ENCODE peak calls at places on chromosome 1, in ten cellular contexts. One of them, this sample, is unnamed.

GRCh38 chr1:230858918-230859819 is 9.2 kb downstream of the C1orf198 start:
- DNase-seq in endothelial cell of umbilical vein: no peak
- DNase-seq in esophagus muscularis mucosa: no peak
- DNase-seq in breast epithelium: no peak
- DNase-seq in suprapubic skin: no peak
- DNase-seq in transverse colon: no peak
- DNase-seq in HCT116: no peak
- DNase-seq in K562: no peak
- DNase-seq in prostate gland: no peak
- DNase-seq in GM12878: no peak
- DNase-seq in this sample: no peak

GRCh38 chr1:180988221-180988826 is 34.3 kb downstream of the STX6 start:
- DNase-seq in endothelial cell of umbilical vein: peak
- DNase-seq in esophagus muscularis mucosa: peak
- DNase-seq in breast epithelium: no peak
- DNase-seq in suprapubic skin: no peak
- DNase-seq in transverse colon: no peak
- DNase-seq in HCT116: no peak
- DNase-seq in K562: peak
- DNase-seq in prostate gland: no peak
- DNase-seq in GM12878: no peak
- DNase-seq in this sample: no peak

GRCh38 chr1:12150456-12151200 is 16.2 kb upstream of the TNFRSF1B start:
- DNase-seq in endothelial cell of umbilical vein: no peak
- DNase-seq in esophagus muscularis mucosa: no peak
- DNase-seq in breast epithelium: no peak
- DNase-seq in suprapubic skin: no peak
- DNase-seq in transverse colon: no peak
- DNase-seq in HCT116: no peak
- DNase-seq in K562: no peak
- DNase-seq in prostate gland: no peak
- DNase-seq in GM12878: no peak
- DNase-seq in this sample: no peak

GRCh38 chr1:114319480-114319879 is 165.8 kb upstream of the SYT6 start:
- DNase-seq in endothelial cell of umbilical vein: no peak
- DNase-seq in esophagus muscularis mucosa: no peak
- DNase-seq in breast epithelium: no peak
- DNase-seq in suprapubic skin: no peak
- DNase-seq in transverse colon: no peak
- DNase-seq in HCT116: no peak
- DNase-seq in K562: no peak
- DNase-seq in prostate gland: no peak
- DNase-seq in GM12878: no peak
- DNase-seq in this sample: no peak

GRCh38 chr1:93841771-93842170 is 37.2 kb downstream of the DNTTIP2 start:
- DNase-seq in endothelial cell of umbilical vein: no peak
- DNase-seq in esophagus muscularis mucosa: peak
- DNase-seq in breast epithelium: no peak
- DNase-seq in suprapubic skin: no peak
- DNase-seq in transverse colon: no peak
- DNase-seq in HCT116: no peak
- DNase-seq in K562: no peak
- DNase-seq in prostate gland: no peak
- DNase-seq in GM12878: no peak
- DNase-seq in this sample: no peak

GRCh38 chr1:247365023-247365422 is 33.4 kb upstream of the ZNF496 start:
- DNase-seq in endothelial cell of umbilical vein: no peak
- DNase-seq in esophagus muscularis mucosa: no peak
- DNase-seq in breast epithelium: no peak
- DNase-seq in suprapubic skin: no peak
- DNase-seq in transverse colon: no peak
- DNase-seq in HCT116: no peak
- DNase-seq in K562: no peak
- DNase-seq in prostate gland: no peak
- DNase-seq in GM12878: no peak
- DNase-seq in this sample: no peak

GRCh38 chr1:221919743-221920142 is 177.9 kb upstream of the DUSP10 start:
- DNase-seq in endothelial cell of umbilical vein: no peak
- DNase-seq in esophagus muscularis mucosa: no peak
- DNase-seq in breast epithelium: no peak
- DNase-seq in suprapubic skin: no peak
- DNase-seq in transverse colon: no peak
- DNase-seq in HCT116: no peak
- DNase-seq in K562: no peak
- DNase-seq in prostate gland: no peak
- DNase-seq in GM12878: no peak
- DNase-seq in this sample: no peak

GRCh38 chr1:198620951-198621824 is 17.7 kb upstream of the PTPRC start:
- DNase-seq in endothelial cell of umbilical vein: no peak
- DNase-seq in esophagus muscularis mucosa: no peak
- DNase-seq in breast epithelium: no peak
- DNase-seq in suprapubic skin: no peak
- DNase-seq in transverse colon: peak
- DNase-seq in HCT116: no peak
- DNase-seq in K562: no peak
- DNase-seq in prostate gland: no peak
- DNase-seq in GM12878: peak
- DNase-seq in this sample: no peak

GRCh38 chr1:109850194-109850593 is 60.5 kb upstream of the CSF1 start:
- DNase-seq in endothelial cell of umbilical vein: no peak
- DNase-seq in esophagus muscularis mucosa: no peak
- DNase-seq in breast epithelium: no peak
- DNase-seq in suprapubic skin: no peak
- DNase-seq in transverse colon: no peak
- DNase-seq in HCT116: no peak
- DNase-seq in K562: no peak
- DNase-seq in prostate gland: no peak
- DNase-seq in GM12878: no peak
- DNase-seq in this sample: no peak

GRCh38 chr1:51612349-51612982 is 4.4 kb upstream of the OSBPL9 start:
- DNase-seq in endothelial cell of umbilical vein: no peak
- DNase-seq in esophagus muscularis mucosa: no peak
- DNase-seq in breast epithelium: no peak
- DNase-seq in suprapubic skin: no peak
- DNase-seq in transverse colon: no peak
- DNase-seq in HCT116: no peak
- DNase-seq in K562: no peak
- DNase-seq in prostate gland: no peak
- DNase-seq in GM12878: no peak
- DNase-seq in this sample: no peak

GRCh38 chr1:3889952-3890351 is 10.1 kb downstream of the C1orf174 start:
- DNase-seq in endothelial cell of umbilical vein: no peak
- DNase-seq in esophagus muscularis mucosa: no peak
- DNase-seq in breast epithelium: no peak
- DNase-seq in suprapubic skin: no peak
- DNase-seq in transverse colon: no peak
- DNase-seq in HCT116: no peak
- DNase-seq in K562: no peak
- DNase-seq in prostate gland: no peak
- DNase-seq in GM12878: no peak
- DNase-seq in this sample: no peak

GRCh38 chr1:82227286-82227685 is 426.6 kb downstream of the ADGRL2 start:
- DNase-seq in endothelial cell of umbilical vein: peak
- DNase-seq in esophagus muscularis mucosa: no peak
- DNase-seq in breast epithelium: no peak
- DNase-seq in suprapubic skin: no peak
- DNase-seq in transverse colon: no peak
- DNase-seq in HCT116: no peak
- DNase-seq in K562: no peak
- DNase-seq in prostate gland: no peak
- DNase-seq in GM12878: no peak
- DNase-seq in this sample: no peak

GRCh38 chr1:207202480-207202879 is 98.4 kb downstream of the C4BPA start:
- DNase-seq in endothelial cell of umbilical vein: no peak
- DNase-seq in esophagus muscularis mucosa: no peak
- DNase-seq in breast epithelium: no peak
- DNase-seq in suprapubic skin: no peak
- DNase-seq in transverse colon: no peak
- DNase-seq in HCT116: no peak
- DNase-seq in K562: peak
- DNase-seq in prostate gland: no peak
- DNase-seq in GM12878: no peak
- DNase-seq in this sample: no peak

GRCh38 chr1:9181176-9181906 is 52.4 kb upstream of the GPR157 start:
- DNase-seq in endothelial cell of umbilical vein: peak
- DNase-seq in esophagus muscularis mucosa: no peak
- DNase-seq in breast epithelium: peak
- DNase-seq in suprapubic skin: no peak
- DNase-seq in transverse colon: peak
- DNase-seq in HCT116: peak
- DNase-seq in K562: peak
- DNase-seq in prostate gland: no peak
- DNase-seq in GM12878: peak
- DNase-seq in this sample: peak

GRCh38 chr1:244755673-244756072 is 79.8 kb upstream of the COX20 start:
- DNase-seq in endothelial cell of umbilical vein: no peak
- DNase-seq in esophagus muscularis mucosa: no peak
- DNase-seq in breast epithelium: no peak
- DNase-seq in suprapubic skin: no peak
- DNase-seq in transverse colon: no peak
- DNase-seq in HCT116: no peak
- DNase-seq in K562: no peak
- DNase-seq in prostate gland: no peak
- DNase-seq in GM12878: no peak
- DNase-seq in this sample: no peak

GRCh38 chr1:160282807-160283206 is 2.1 kb downstream of the PEX19 start:
- DNase-seq in endothelial cell of umbilical vein: no peak
- DNase-seq in esophagus muscularis mucosa: no peak
- DNase-seq in breast epithelium: no peak
- DNase-seq in suprapubic skin: no peak
- DNase-seq in transverse colon: no peak
- DNase-seq in HCT116: no peak
- DNase-seq in K562: no peak
- DNase-seq in prostate gland: no peak
- DNase-seq in GM12878: no peak
- DNase-seq in this sample: no peak

GRCh38 chr1:160284220-160284781 is 632 bp downstream of the PEX19 start:
- DNase-seq in endothelial cell of umbilical vein: peak
- DNase-seq in esophagus muscularis mucosa: no peak
- DNase-seq in breast epithelium: no peak
- DNase-seq in suprapubic skin: no peak
- DNase-seq in transverse colon: peak
- DNase-seq in HCT116: no peak
- DNase-seq in K562: peak
- DNase-seq in prostate gland: no peak
- DNase-seq in GM12878: no peak
- DNase-seq in this sample: peak

GRCh38 chr1:160285506-160285905 is 573 bp upstream of the PEX19 start:
- DNase-seq in endothelial cell of umbilical vein: no peak
- DNase-seq in esophagus muscularis mucosa: no peak
- DNase-seq in breast epithelium: no peak
- DNase-seq in suprapubic skin: no peak
- DNase-seq in transverse colon: no peak
- DNase-seq in HCT116: no peak
- DNase-seq in K562: no peak
- DNase-seq in prostate gland: no peak
- DNase-seq in GM12878: no peak
- DNase-seq in this sample: no peak

GRCh38 chr1:160284782-160285344 is at the start of gene PEX19:
- DNase-seq in endothelial cell of umbilical vein: peak
- DNase-seq in esophagus muscularis mucosa: peak
- DNase-seq in breast epithelium: peak
- DNase-seq in suprapubic skin: peak
- DNase-seq in transverse colon: peak
- DNase-seq in HCT116: peak
- DNase-seq in K562: peak
- DNase-seq in prostate gland: peak
- DNase-seq in GM12878: peak
- DNase-seq in this sample: peak
- TF ChIP-seq POLR2A in endothelial cell of umbilical vein: peak
- TF ChIP-seq POLR2A in esophagus muscularis mucosa: peak
- TF ChIP-seq POLR2A in breast epithelium: peak
- TF ChIP-seq POLR2A in suprapubic skin: peak
- TF ChIP-seq POLR2A in transverse colon: peak
- TF ChIP-seq POLR2A in HCT116: peak
- TF ChIP-seq POLR2A in K562: peak
- TF ChIP-seq POLR2A in prostate gland: peak
- TF ChIP-seq POLR2A in GM12878: peak
- TF ChIP-seq POLR2A in this sample: no peak

GRCh38 chr1:235873045-235873444 is 6.3 kb upstream of the LYST start:
- DNase-seq in endothelial cell of umbilical vein: peak
- DNase-seq in esophagus muscularis mucosa: no peak
- DNase-seq in breast epithelium: no peak
- DNase-seq in suprapubic skin: no peak
- DNase-seq in transverse colon: no peak
- DNase-seq in HCT116: no peak
- DNase-seq in K562: no peak
- DNase-seq in prostate gland: no peak
- DNase-seq in GM12878: no peak
- DNase-seq in this sample: no peak
- H3K4me3 ChIP-seq in endothelial cell of umbilical vein: no peak
- H3K4me3 ChIP-seq in esophagus muscularis mucosa: no peak
- H3K4me3 ChIP-seq in breast epithelium: no peak
- H3K4me3 ChIP-seq in suprapubic skin: no peak
- H3K4me3 ChIP-seq in transverse colon: no peak
- H3K4me3 ChIP-seq in HCT116: no peak
- H3K4me3 ChIP-seq in K562: no peak
- H3K4me3 ChIP-seq in prostate gland: no peak
- H3K4me3 ChIP-seq in GM12878: no peak
- H3K4me3 ChIP-seq in this sample: no peak

GRCh38 chr1:65825736-65826135 is 33.0 kb downstream of the PDE4B start:
- DNase-seq in endothelial cell of umbilical vein: no peak
- DNase-seq in esophagus muscularis mucosa: no peak
- DNase-seq in breast epithelium: no peak
- DNase-seq in suprapubic skin: no peak
- DNase-seq in transverse colon: no peak
- DNase-seq in HCT116: no peak
- DNase-seq in K562: no peak
- DNase-seq in prostate gland: no peak
- DNase-seq in GM12878: no peak
- DNase-seq in this sample: no peak
- TF ChIP-seq POLR2AphosphoS5 in endothelial cell of umbilical vein: no peak
- TF ChIP-seq POLR2AphosphoS5 in esophagus muscularis mucosa: no peak
- TF ChIP-seq POLR2AphosphoS5 in breast epithelium: no peak
- TF ChIP-seq POLR2AphosphoS5 in suprapubic skin: no peak
- TF ChIP-seq POLR2AphosphoS5 in transverse colon: no peak
- TF ChIP-seq POLR2AphosphoS5 in HCT116: no peak
- TF ChIP-seq POLR2AphosphoS5 in K562: no peak
- TF ChIP-seq POLR2AphosphoS5 in prostate gland: no peak
- TF ChIP-seq POLR2AphosphoS5 in GM12878: no peak
- TF ChIP-seq POLR2AphosphoS5 in this sample: no peak

DNA sequence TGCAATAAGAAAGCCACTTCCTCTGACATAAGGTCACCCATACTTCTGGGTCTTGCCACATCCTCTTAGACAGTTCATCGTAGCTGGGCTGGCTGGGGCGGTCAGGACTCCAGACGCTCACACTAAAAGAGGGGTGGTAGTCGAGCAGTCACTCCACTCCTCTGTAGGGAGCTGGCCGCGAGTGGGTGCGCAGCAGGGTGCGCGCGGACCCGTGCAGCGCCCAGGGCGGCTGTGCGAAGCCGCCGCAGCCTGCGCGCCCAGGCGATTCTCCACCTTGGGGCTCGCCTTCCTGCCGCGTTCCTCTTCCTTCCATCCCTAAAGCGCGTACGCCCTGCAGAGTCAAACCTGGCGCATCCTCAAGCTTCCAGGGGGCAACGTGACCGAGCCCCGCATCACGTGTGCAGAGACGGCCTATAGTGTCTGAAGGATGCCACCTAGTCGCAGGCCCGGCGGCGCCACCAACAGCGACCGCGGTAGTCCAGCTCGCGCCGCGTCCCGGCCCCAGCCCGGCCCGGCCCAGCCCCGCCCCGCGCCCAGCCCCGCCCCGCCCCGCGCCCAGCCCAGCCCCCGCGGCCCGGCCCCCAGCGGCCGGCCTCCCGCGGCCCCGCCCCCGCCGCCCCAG is 360 bp upstream of the PRDX6 start:
- DNase-seq in endothelial cell of umbilical vein: peak
- DNase-seq in esophagus muscularis mucosa: peak
- DNase-seq in breast epithelium: peak
- DNase-seq in suprapubic skin: peak
- DNase-seq in transverse colon: peak
- DNase-seq in HCT116: peak
- DNase-seq in K562: peak
- DNase-seq in prostate gland: peak
- DNase-seq in GM12878: peak
- DNase-seq in this sample: peak
- TF ChIP-seq POLR2A in endothelial cell of umbilical vein: peak
- TF ChIP-seq POLR2A in esophagus muscularis mucosa: peak
- TF ChIP-seq POLR2A in breast epithelium: no peak
- TF ChIP-seq POLR2A in suprapubic skin: peak
- TF ChIP-seq POLR2A in transverse colon: peak
- TF ChIP-seq POLR2A in HCT116: peak
- TF ChIP-seq POLR2A in K562: peak
- TF ChIP-seq POLR2A in prostate gland: peak
- TF ChIP-seq POLR2A in GM12878: peak
- TF ChIP-seq POLR2A in this sample: no peak